ENCODE peak calls at places on chromosomes 3 and 15, in ten cellular contexts. One of them, this sample, is unnamed.

GRCh38 chr3:87867001-87867400 is 191.8 kb downstream of the CGGBP1 start:
- DNase-seq in NCI-H1092 treated with DMSO at 0.1 percent for 48 hours: no peak
- DNase-seq in NB4: no peak
- DNase-seq in fibroblast of gingiva: no peak
- DNase-seq in activated B cell treated with CpG ODN at 0.5 μM for 24 hours: no peak
- DNase-seq in head of caudate nucleus: no peak
- DNase-seq in naive thymus-derived CD8-positive, alpha-beta T cell: no peak
- DNase-seq in NCI-H1105 treated with DMSO at 0.1 percent for 48 hours: no peak
- DNase-seq in KBM-7: no peak
- DNase-seq in CD4-positive, alpha-beta T cell: no peak
- DNase-seq in this sample: no peak

GRCh38 chr3:48798998-48799397 is 48.7 kb downstream of the PRKAR2A start:
- DNase-seq in NCI-H1092 treated with DMSO at 0.1 percent for 48 hours: peak; percentile 20
- DNase-seq in NB4: no peak
- DNase-seq in fibroblast of gingiva: no peak
- DNase-seq in activated B cell treated with CpG ODN at 0.5 μM for 24 hours: no peak
- DNase-seq in head of caudate nucleus: no peak
- DNase-seq in naive thymus-derived CD8-positive, alpha-beta T cell: no peak
- DNase-seq in NCI-H1105 treated with DMSO at 0.1 percent for 48 hours: peak; percentile 4
- DNase-seq in KBM-7: no peak
- DNase-seq in CD4-positive, alpha-beta T cell: no peak
- DNase-seq in this sample: no peak

GRCh38 chr3:15044311-15044710 is 20.8 kb downstream of the MRPS25 start:
- DNase-seq in NCI-H1092 treated with DMSO at 0.1 percent for 48 hours: no peak
- DNase-seq in NB4: no peak
- DNase-seq in fibroblast of gingiva: no peak
- DNase-seq in activated B cell treated with CpG ODN at 0.5 μM for 24 hours: no peak
- DNase-seq in head of caudate nucleus: no peak
- DNase-seq in naive thymus-derived CD8-positive, alpha-beta T cell: no peak
- DNase-seq in NCI-H1105 treated with DMSO at 0.1 percent for 48 hours: no peak
- DNase-seq in KBM-7: no peak
- DNase-seq in CD4-positive, alpha-beta T cell: no peak
- DNase-seq in this sample: no peak

GRCh38 chr3:10693457-10693856 is 122.6 kb upstream of the SLC6A11 start:
- DNase-seq in NCI-H1092 treated with DMSO at 0.1 percent for 48 hours: no peak
- DNase-seq in NB4: peak; percentile 49
- DNase-seq in fibroblast of gingiva: no peak
- DNase-seq in activated B cell treated with CpG ODN at 0.5 μM for 24 hours: no peak
- DNase-seq in head of caudate nucleus: no peak
- DNase-seq in naive thymus-derived CD8-positive, alpha-beta T cell: no peak
- DNase-seq in NCI-H1105 treated with DMSO at 0.1 percent for 48 hours: no peak
- DNase-seq in KBM-7: peak; percentile 7
- DNase-seq in CD4-positive, alpha-beta T cell: no peak
- DNase-seq in this sample: no peak

GRCh38 chr15:34810455-34811146 is 15.3 kb upstream of the ACTC1 start:
- DNase-seq in NCI-H1092 treated with DMSO at 0.1 percent for 48 hours: no peak
- DNase-seq in NB4: no peak
- DNase-seq in fibroblast of gingiva: peak; percentile 96
- DNase-seq in activated B cell treated with CpG ODN at 0.5 μM for 24 hours: no peak
- DNase-seq in head of caudate nucleus: no peak
- DNase-seq in naive thymus-derived CD8-positive, alpha-beta T cell: no peak
- DNase-seq in NCI-H1105 treated with DMSO at 0.1 percent for 48 hours: no peak
- DNase-seq in KBM-7: no peak
- DNase-seq in CD4-positive, alpha-beta T cell: no peak
- DNase-seq in this sample: no peak

GRCh38 chr3:11613319-11613718 is 30.4 kb downstream of the VGLL4 start:
- DNase-seq in NCI-H1092 treated with DMSO at 0.1 percent for 48 hours: no peak
- DNase-seq in NB4: no peak
- DNase-seq in fibroblast of gingiva: no peak
- DNase-seq in activated B cell treated with CpG ODN at 0.5 μM for 24 hours: no peak
- DNase-seq in head of caudate nucleus: no peak
- DNase-seq in naive thymus-derived CD8-positive, alpha-beta T cell: no peak
- DNase-seq in NCI-H1105 treated with DMSO at 0.1 percent for 48 hours: no peak
- DNase-seq in KBM-7: no peak
- DNase-seq in CD4-positive, alpha-beta T cell: no peak
- DNase-seq in this sample: no peak

GRCh38 chr3:58422756-58423324 is 10.8 kb downstream of the PDHB start:
- DNase-seq in NCI-H1092 treated with DMSO at 0.1 percent for 48 hours: no peak
- DNase-seq in NB4: peak; percentile 30
- DNase-seq in fibroblast of gingiva: no peak
- DNase-seq in activated B cell treated with CpG ODN at 0.5 μM for 24 hours: no peak
- DNase-seq in head of caudate nucleus: no peak
- DNase-seq in naive thymus-derived CD8-positive, alpha-beta T cell: no peak
- DNase-seq in NCI-H1105 treated with DMSO at 0.1 percent for 48 hours: no peak
- DNase-seq in KBM-7: peak; percentile 18
- DNase-seq in CD4-positive, alpha-beta T cell: no peak
- DNase-seq in this sample: no peak

GRCh38 chr3:72171461-72171860 is 386.5 kb upstream of the PROK2 start:
- DNase-seq in NCI-H1092 treated with DMSO at 0.1 percent for 48 hours: no peak
- DNase-seq in NB4: no peak
- DNase-seq in fibroblast of gingiva: peak; percentile 26
- DNase-seq in activated B cell treated with CpG ODN at 0.5 μM for 24 hours: no peak
- DNase-seq in head of caudate nucleus: peak; percentile 74
- DNase-seq in naive thymus-derived CD8-positive, alpha-beta T cell: no peak
- DNase-seq in NCI-H1105 treated with DMSO at 0.1 percent for 48 hours: no peak
- DNase-seq in KBM-7: no peak
- DNase-seq in CD4-positive, alpha-beta T cell: no peak
- DNase-seq in this sample: no peak

GRCh38 chr3:85790445-85791030 is 831.7 kb downstream of the CADM2 start:
- DNase-seq in NCI-H1092 treated with DMSO at 0.1 percent for 48 hours: peak; percentile 51
- DNase-seq in NB4: no peak
- DNase-seq in fibroblast of gingiva: no peak
- DNase-seq in activated B cell treated with CpG ODN at 0.5 μM for 24 hours: no peak
- DNase-seq in head of caudate nucleus: no peak
- DNase-seq in naive thymus-derived CD8-positive, alpha-beta T cell: no peak
- DNase-seq in NCI-H1105 treated with DMSO at 0.1 percent for 48 hours: no peak
- DNase-seq in KBM-7: no peak
- DNase-seq in CD4-positive, alpha-beta T cell: no peak
- DNase-seq in this sample: no peak

GRCh38 chr15:81419304-81419943 is 45.4 kb upstream of the TMC3 start:
- DNase-seq in NCI-H1092 treated with DMSO at 0.1 percent for 48 hours: no peak
- DNase-seq in NB4: no peak
- DNase-seq in fibroblast of gingiva: peak; percentile 26
- DNase-seq in activated B cell treated with CpG ODN at 0.5 μM for 24 hours: no peak
- DNase-seq in head of caudate nucleus: no peak
- DNase-seq in naive thymus-derived CD8-positive, alpha-beta T cell: no peak
- DNase-seq in NCI-H1105 treated with DMSO at 0.1 percent for 48 hours: no peak
- DNase-seq in KBM-7: no peak
- DNase-seq in CD4-positive, alpha-beta T cell: no peak
- DNase-seq in this sample: no peak

GRCh38 chr3:195807681-195808121 is 4.0 kb downstream of the MUC4 start:
- DNase-seq in NCI-H1092 treated with DMSO at 0.1 percent for 48 hours: no peak
- DNase-seq in NB4: no peak
- DNase-seq in fibroblast of gingiva: no peak
- DNase-seq in activated B cell treated with CpG ODN at 0.5 μM for 24 hours: no peak
- DNase-seq in head of caudate nucleus: no peak
- DNase-seq in naive thymus-derived CD8-positive, alpha-beta T cell: no peak
- DNase-seq in NCI-H1105 treated with DMSO at 0.1 percent for 48 hours: no peak
- DNase-seq in KBM-7: no peak
- DNase-seq in CD4-positive, alpha-beta T cell: no peak
- DNase-seq in this sample: peak; percentile 35

GRCh38 chr3:170144437-170144843 is 37.1 kb downstream of the PHC3 start:
- DNase-seq in NCI-H1092 treated with DMSO at 0.1 percent for 48 hours: no peak
- DNase-seq in NB4: peak; percentile 12
- DNase-seq in fibroblast of gingiva: no peak
- DNase-seq in activated B cell treated with CpG ODN at 0.5 μM for 24 hours: no peak
- DNase-seq in head of caudate nucleus: no peak
- DNase-seq in naive thymus-derived CD8-positive, alpha-beta T cell: no peak
- DNase-seq in NCI-H1105 treated with DMSO at 0.1 percent for 48 hours: no peak
- DNase-seq in KBM-7: no peak
- DNase-seq in CD4-positive, alpha-beta T cell: no peak
- DNase-seq in this sample: no peak

GRCh38 chr3:171788546-171789351 is 21.5 kb downstream of the PLD1 start:
- DNase-seq in NCI-H1092 treated with DMSO at 0.1 percent for 48 hours: no peak
- DNase-seq in NB4: peak; percentile 66
- DNase-seq in fibroblast of gingiva: peak; percentile 92
- DNase-seq in activated B cell treated with CpG ODN at 0.5 μM for 24 hours: no peak
- DNase-seq in head of caudate nucleus: no peak
- DNase-seq in naive thymus-derived CD8-positive, alpha-beta T cell: no peak
- DNase-seq in NCI-H1105 treated with DMSO at 0.1 percent for 48 hours: no peak
- DNase-seq in KBM-7: peak; percentile 60
- DNase-seq in CD4-positive, alpha-beta T cell: no peak
- DNase-seq in this sample: no peak

GRCh38 chr15:70104227-70104626 is 6.5 kb upstream of the TLE3 start:
- DNase-seq in NCI-H1092 treated with DMSO at 0.1 percent for 48 hours: no peak
- DNase-seq in NB4: no peak
- DNase-seq in fibroblast of gingiva: no peak
- DNase-seq in activated B cell treated with CpG ODN at 0.5 μM for 24 hours: no peak
- DNase-seq in head of caudate nucleus: no peak
- DNase-seq in naive thymus-derived CD8-positive, alpha-beta T cell: no peak
- DNase-seq in NCI-H1105 treated with DMSO at 0.1 percent for 48 hours: peak; percentile 30
- DNase-seq in KBM-7: no peak
- DNase-seq in CD4-positive, alpha-beta T cell: no peak
- DNase-seq in this sample: no peak

GRCh38 chr15:63299981-63300575 is 22.7 kb downstream of the APH1B start:
- DNase-seq in NCI-H1092 treated with DMSO at 0.1 percent for 48 hours: no peak
- DNase-seq in NB4: no peak
- DNase-seq in fibroblast of gingiva: no peak
- DNase-seq in activated B cell treated with CpG ODN at 0.5 μM for 24 hours: no peak
- DNase-seq in head of caudate nucleus: no peak
- DNase-seq in naive thymus-derived CD8-positive, alpha-beta T cell: no peak
- DNase-seq in NCI-H1105 treated with DMSO at 0.1 percent for 48 hours: no peak
- DNase-seq in KBM-7: no peak
- DNase-seq in CD4-positive, alpha-beta T cell: no peak
- DNase-seq in this sample: no peak

GRCh38 chr15:89426500-89426899 is 69.9 kb downstream of the RHCG start:
- DNase-seq in NCI-H1092 treated with DMSO at 0.1 percent for 48 hours: no peak
- DNase-seq in NB4: no peak
- DNase-seq in fibroblast of gingiva: no peak
- DNase-seq in activated B cell treated with CpG ODN at 0.5 μM for 24 hours: no peak
- DNase-seq in head of caudate nucleus: no peak
- DNase-seq in naive thymus-derived CD8-positive, alpha-beta T cell: no peak
- DNase-seq in NCI-H1105 treated with DMSO at 0.1 percent for 48 hours: no peak
- DNase-seq in KBM-7: no peak
- DNase-seq in CD4-positive, alpha-beta T cell: no peak
- DNase-seq in this sample: no peak

GRCh38 chr3:151166161-151166560 is 36.9 kb downstream of the GPR171 start:
- DNase-seq in NCI-H1092 treated with DMSO at 0.1 percent for 48 hours: no peak
- DNase-seq in NB4: peak; percentile 23
- DNase-seq in fibroblast of gingiva: no peak
- DNase-seq in activated B cell treated with CpG ODN at 0.5 μM for 24 hours: no peak
- DNase-seq in head of caudate nucleus: no peak
- DNase-seq in naive thymus-derived CD8-positive, alpha-beta T cell: no peak
- DNase-seq in NCI-H1105 treated with DMSO at 0.1 percent for 48 hours: no peak
- DNase-seq in KBM-7: peak; percentile 32
- DNase-seq in CD4-positive, alpha-beta T cell: no peak
- DNase-seq in this sample: no peak

GRCh38 chr3:70108072-70108471 is 108.5 kb downstream of the SAMMSON start:
- DNase-seq in NCI-H1092 treated with DMSO at 0.1 percent for 48 hours: no peak
- DNase-seq in NB4: peak; percentile 42
- DNase-seq in fibroblast of gingiva: no peak
- DNase-seq in activated B cell treated with CpG ODN at 0.5 μM for 24 hours: no peak
- DNase-seq in head of caudate nucleus: no peak
- DNase-seq in naive thymus-derived CD8-positive, alpha-beta T cell: no peak
- DNase-seq in NCI-H1105 treated with DMSO at 0.1 percent for 48 hours: no peak
- DNase-seq in KBM-7: peak; percentile 23
- DNase-seq in CD4-positive, alpha-beta T cell: no peak
- DNase-seq in this sample: no peak

GRCh38 chr3:123642957-123643330 is 58.1 kb upstream of the HACD2 start:
- DNase-seq in NCI-H1092 treated with DMSO at 0.1 percent for 48 hours: no peak
- DNase-seq in NB4: no peak
- DNase-seq in fibroblast of gingiva: peak; percentile 24
- DNase-seq in activated B cell treated with CpG ODN at 0.5 μM for 24 hours: no peak
- DNase-seq in head of caudate nucleus: no peak
- DNase-seq in naive thymus-derived CD8-positive, alpha-beta T cell: no peak
- DNase-seq in NCI-H1105 treated with DMSO at 0.1 percent for 48 hours: no peak
- DNase-seq in KBM-7: no peak
- DNase-seq in CD4-positive, alpha-beta T cell: no peak
- DNase-seq in this sample: no peak

GRCh38 chr3:185595520-185595919 is 9.4 kb downstream of the SENP2 start:
- DNase-seq in NCI-H1092 treated with DMSO at 0.1 percent for 48 hours: no peak
- DNase-seq in NB4: peak; percentile 8
- DNase-seq in fibroblast of gingiva: no peak
- DNase-seq in activated B cell treated with CpG ODN at 0.5 μM for 24 hours: no peak
- DNase-seq in head of caudate nucleus: no peak
- DNase-seq in naive thymus-derived CD8-positive, alpha-beta T cell: no peak
- DNase-seq in NCI-H1105 treated with DMSO at 0.1 percent for 48 hours: no peak
- DNase-seq in KBM-7: peak; percentile 31
- DNase-seq in CD4-positive, alpha-beta T cell: no peak
- DNase-seq in this sample: no peak

GRCh38 chr15:63094495-63094931 is 27.1 kb upstream of the LACTB start:
- DNase-seq in NCI-H1092 treated with DMSO at 0.1 percent for 48 hours: no peak
- DNase-seq in NB4: no peak
- DNase-seq in fibroblast of gingiva: peak; percentile 17
- DNase-seq in activated B cell treated with CpG ODN at 0.5 μM for 24 hours: no peak
- DNase-seq in head of caudate nucleus: no peak
- DNase-seq in naive thymus-derived CD8-positive, alpha-beta T cell: no peak
- DNase-seq in NCI-H1105 treated with DMSO at 0.1 percent for 48 hours: no peak
- DNase-seq in KBM-7: no peak
- DNase-seq in CD4-positive, alpha-beta T cell: no peak
- DNase-seq in this sample: no peak

GRCh38 chr3:71366991-71367604 is 216.4 kb downstream of the FOXP1 start:
- DNase-seq in NCI-H1092 treated with DMSO at 0.1 percent for 48 hours: no peak
- DNase-seq in NB4: no peak
- DNase-seq in fibroblast of gingiva: no peak
- DNase-seq in activated B cell treated with CpG ODN at 0.5 μM for 24 hours: no peak
- DNase-seq in head of caudate nucleus: no peak
- DNase-seq in naive thymus-derived CD8-positive, alpha-beta T cell: no peak
- DNase-seq in NCI-H1105 treated with DMSO at 0.1 percent for 48 hours: no peak
- DNase-seq in KBM-7: no peak
- DNase-seq in CD4-positive, alpha-beta T cell: no peak
- DNase-seq in this sample: no peak

GRCh38 chr15:43169888-43170287 is 15.3 kb upstream of the CCNDBP1 start:
- DNase-seq in NCI-H1092 treated with DMSO at 0.1 percent for 48 hours: no peak
- DNase-seq in NB4: no peak
- DNase-seq in fibroblast of gingiva: no peak
- DNase-seq in activated B cell treated with CpG ODN at 0.5 μM for 24 hours: no peak
- DNase-seq in head of caudate nucleus: no peak
- DNase-seq in naive thymus-derived CD8-positive, alpha-beta T cell: no peak
- DNase-seq in NCI-H1105 treated with DMSO at 0.1 percent for 48 hours: no peak
- DNase-seq in KBM-7: no peak
- DNase-seq in CD4-positive, alpha-beta T cell: no peak
- DNase-seq in this sample: no peak

GRCh38 chr15:79970921-79971434 is at the start of gene BCL2A1:
- DNase-seq in NCI-H1092 treated with DMSO at 0.1 percent for 48 hours: no peak
- DNase-seq in NB4: peak; percentile 93
- DNase-seq in fibroblast of gingiva: peak; percentile 66
- DNase-seq in activated B cell treated with CpG ODN at 0.5 μM for 24 hours: peak; percentile 33
- DNase-seq in head of caudate nucleus: no peak
- DNase-seq in naive thymus-derived CD8-positive, alpha-beta T cell: peak; percentile 57
- DNase-seq in NCI-H1105 treated with DMSO at 0.1 percent for 48 hours: no peak
- DNase-seq in KBM-7: peak; percentile 95
- DNase-seq in CD4-positive, alpha-beta T cell: peak; percentile 60
- DNase-seq in this sample: no peak

GRCh38 chr3:185977679-185978040 is 39.8 kb upstream of the TRA2B start:
- DNase-seq in NCI-H1092 treated with DMSO at 0.1 percent for 48 hours: no peak
- DNase-seq in NB4: no peak
- DNase-seq in fibroblast of gingiva: no peak
- DNase-seq in activated B cell treated with CpG ODN at 0.5 μM for 24 hours: no peak
- DNase-seq in head of caudate nucleus: no peak
- DNase-seq in naive thymus-derived CD8-positive, alpha-beta T cell: no peak
- DNase-seq in NCI-H1105 treated with DMSO at 0.1 percent for 48 hours: no peak
- DNase-seq in KBM-7: no peak
- DNase-seq in CD4-positive, alpha-beta T cell: no peak
- DNase-seq in this sample: no peak

GRCh38 chr3:123781138-123781537 is 103.0 kb downstream of the MYLK start:
- DNase-seq in NCI-H1092 treated with DMSO at 0.1 percent for 48 hours: no peak
- DNase-seq in NB4: no peak
- DNase-seq in fibroblast of gingiva: no peak
- DNase-seq in activated B cell treated with CpG ODN at 0.5 μM for 24 hours: no peak
- DNase-seq in head of caudate nucleus: no peak
- DNase-seq in naive thymus-derived CD8-positive, alpha-beta T cell: no peak
- DNase-seq in NCI-H1105 treated with DMSO at 0.1 percent for 48 hours: no peak
- DNase-seq in KBM-7: no peak
- DNase-seq in CD4-positive, alpha-beta T cell: no peak
- DNase-seq in this sample: no peak

This sample was measured in DMS153.